ENCODE peak calls at places on chromosomes 12 and 14, in four cellular contexts. One of them, this sample, is unnamed.

GRCh38 chr14:102194856-102195255 is 55.2 kb downstream of the WDR20 start:
- DNase-seq in hepatocyte: no peak
- DNase-seq in Panc1: no peak
- DNase-seq in HCT116: no peak
- DNase-seq in this sample: no peak

GRCh38 chr14:104392001-104392395 is 187.6 kb upstream of the C14orf180 start:
- DNase-seq in hepatocyte: no peak
- DNase-seq in Panc1: no peak
- DNase-seq in HCT116: no peak
- DNase-seq in this sample: peak; percentile 71

GRCh38 chr12:100741084-100741711 is 53.4 kb upstream of the ANO4 start:
- DNase-seq in hepatocyte: peak; percentile 30
- DNase-seq in Panc1: no peak
- DNase-seq in HCT116: peak; percentile 6
- DNase-seq in this sample: no peak

GRCh38 chr12:103969391-103969790 is 3.7 kb downstream of the TDG start:
- DNase-seq in hepatocyte: no peak
- DNase-seq in Panc1: no peak
- DNase-seq in HCT116: no peak
- DNase-seq in this sample: no peak

GRCh38 chr14:68513137-68513536 is 279.7 kb downstream of the ZFP36L1 start:
- DNase-seq in hepatocyte: no peak
- DNase-seq in Panc1: no peak
- DNase-seq in HCT116: no peak
- DNase-seq in this sample: no peak

GRCh38 chr12:90027041-90027440 is 318.4 kb upstream of the ATP2B1 start:
- DNase-seq in hepatocyte: no peak
- DNase-seq in Panc1: no peak
- DNase-seq in HCT116: no peak
- DNase-seq in this sample: no peak

GRCh38 chr12:87376722-87377121 is 652.5 kb downstream of the C12orf50 start:
- DNase-seq in hepatocyte: no peak
- DNase-seq in Panc1: no peak
- DNase-seq in HCT116: no peak
- DNase-seq in this sample: no peak

GRCh38 chr14:39977198-39977597 is 545.0 kb upstream of the FBXO33 start:
- DNase-seq in hepatocyte: no peak
- DNase-seq in Panc1: no peak
- DNase-seq in HCT116: no peak
- DNase-seq in this sample: no peak

GRCh38 chr12:6772331-6772695 is at the start of gene LAG3:
- DNase-seq in hepatocyte: no peak
- DNase-seq in Panc1: no peak
- DNase-seq in HCT116: no peak
- DNase-seq in this sample: peak; percentile 83

GRCh38 chr12:93122089-93122488 is 193.0 kb upstream of the EEA1 start:
- DNase-seq in hepatocyte: no peak
- DNase-seq in Panc1: no peak
- DNase-seq in HCT116: no peak
- DNase-seq in this sample: no peak

GRCh38 chr12:8078916-8079315 is 3.2 kb upstream of the NECAP1 start:
- DNase-seq in hepatocyte: no peak
- DNase-seq in Panc1: no peak
- DNase-seq in HCT116: no peak
- DNase-seq in this sample: no peak

GRCh38 chr12:29270446-29270845 is 110.5 kb downstream of the ERGIC2 start:
- DNase-seq in hepatocyte: no peak
- DNase-seq in Panc1: no peak
- DNase-seq in HCT116: no peak
- DNase-seq in this sample: no peak

GRCh38 chr12:133130808-133131128 is 341 bp downstream of the ZNF10 start:
- DNase-seq in hepatocyte: peak; percentile 32
- DNase-seq in Panc1: no peak
- DNase-seq in HCT116: no peak
- DNase-seq in this sample: no peak

GRCh38 chr14:25006961-25007795 is 42.8 kb downstream of the STXBP6 start:
- DNase-seq in hepatocyte: peak; percentile 71
- DNase-seq in Panc1: no peak
- DNase-seq in HCT116: no peak
- DNase-seq in this sample: no peak

GRCh38 chr12:51900323-51900889 is 6.9 kb upstream of the ACVRL1 start:
- DNase-seq in hepatocyte: no peak
- DNase-seq in Panc1: no peak
- DNase-seq in HCT116: no peak
- DNase-seq in this sample: peak; percentile 23

GRCh38 chr12:26058308-26058707 is 66.5 kb downstream of the BHLHE41 start:
- DNase-seq in hepatocyte: no peak
- DNase-seq in Panc1: no peak
- DNase-seq in HCT116: peak; percentile 36
- DNase-seq in this sample: no peak

GRCh38 chr12:75349946-75350345 is 15.5 kb downstream of the GLIPR1L1 start:
- DNase-seq in hepatocyte: no peak
- DNase-seq in Panc1: no peak
- DNase-seq in HCT116: no peak
- DNase-seq in this sample: no peak

GRCh38 chr12:119594399-119594730 is 791 bp downstream of the TMEM233 start:
- DNase-seq in hepatocyte: no peak
- DNase-seq in Panc1: no peak
- DNase-seq in HCT116: no peak
- DNase-seq in this sample: no peak

GRCh38 chr12:126182619-126183236 is 1117.5 kb downstream of the AACS start:
- DNase-seq in hepatocyte: no peak
- DNase-seq in Panc1: no peak
- DNase-seq in HCT116: no peak
- DNase-seq in this sample: no peak

GRCh38 chr14:70685480-70686197 is 43.9 kb downstream of the TTC9 start:
- DNase-seq in hepatocyte: no peak
- DNase-seq in Panc1: no peak
- DNase-seq in HCT116: no peak
- DNase-seq in this sample: peak; percentile 67

GRCh38 chr14:68762944-68763831 is 29.7 kb downstream of the ZFP36L1 start:
- DNase-seq in hepatocyte: peak; percentile 86
- DNase-seq in Panc1: no peak
- DNase-seq in HCT116: no peak
- DNase-seq in this sample: peak; percentile 87

GRCh38 chr12:63086149-63086915 is 64.7 kb downstream of the AVPR1A start:
- DNase-seq in hepatocyte: no peak
- DNase-seq in Panc1: no peak
- DNase-seq in HCT116: no peak
- DNase-seq in this sample: no peak

GRCh38 chr12:39897315-39897714 is 208.6 kb downstream of the SLC2A13 start:
- DNase-seq in hepatocyte: no peak
- DNase-seq in Panc1: no peak
- DNase-seq in HCT116: no peak
- DNase-seq in this sample: no peak

GRCh38 chr14:77485901-77486678 is 12.5 kb downstream of the ISM2 start:
- DNase-seq in hepatocyte: no peak
- DNase-seq in Panc1: no peak
- DNase-seq in HCT116: no peak
- DNase-seq in this sample: no peak

GRCh38 chr12:38771871-38772270 is 133.5 kb downstream of the CPNE8 start:
- DNase-seq in hepatocyte: no peak
- DNase-seq in Panc1: no peak
- DNase-seq in HCT116: no peak
- DNase-seq in this sample: no peak

GRCh38 chr12:62933220-62933870 is 1.6 kb downstream of the PPM1H start:
- DNase-seq in hepatocyte: peak; percentile 31
- DNase-seq in Panc1: no peak
- DNase-seq in HCT116: no peak
- DNase-seq in this sample: peak; percentile 86

GRCh38 chr12:105317453-105317852 is 13.0 kb upstream of the C12orf75 start:
- DNase-seq in hepatocyte: peak; percentile 24
- DNase-seq in Panc1: no peak
- DNase-seq in HCT116: no peak
- DNase-seq in this sample: no peak

GRCh38 chr14:81529391-81529790 is 4.3 kb downstream of the SEL1L start:
- DNase-seq in hepatocyte: no peak
- DNase-seq in Panc1: no peak
- DNase-seq in HCT116: peak; percentile 10
- DNase-seq in this sample: no peak

GRCh38 chr12:92717202-92717601 is 14.4 kb downstream of the PLEKHG7 start:
- DNase-seq in hepatocyte: no peak
- DNase-seq in Panc1: no peak
- DNase-seq in HCT116: peak; percentile 13
- DNase-seq in this sample: peak; percentile 22

GRCh38 chr12:48765753-48766162 is 23.1 kb downstream of the ADCY6 start:
- DNase-seq in hepatocyte: no peak
- DNase-seq in Panc1: no peak
- DNase-seq in HCT116: no peak
- DNase-seq in this sample: no peak

GRCh38 chr14:70278281-70278680 is 81.2 kb downstream of the COX16 start:
- DNase-seq in hepatocyte: no peak
- DNase-seq in Panc1: no peak
- DNase-seq in HCT116: no peak
- DNase-seq in this sample: no peak

GRCh38 chr12:26453246-26453645 is 257.9 kb downstream of the SSPN start:
- DNase-seq in hepatocyte: no peak
- DNase-seq in Panc1: no peak
- DNase-seq in HCT116: no peak
- DNase-seq in this sample: no peak

GRCh38 chr12:118371354-118372282 is 1.1 kb downstream of the TAOK3 start:
- DNase-seq in hepatocyte: peak; percentile 37
- DNase-seq in Panc1: no peak
- DNase-seq in HCT116: no peak
- DNase-seq in this sample: peak; percentile 71

GRCh38 chr14:77212933-77213656 is 31.5 kb downstream of the TMEM63C start:
- DNase-seq in hepatocyte: peak; percentile 86
- DNase-seq in Panc1: peak; percentile 25
- DNase-seq in HCT116: peak; percentile 28
- DNase-seq in this sample: peak; percentile 92

GRCh38 chr14:22841311-22841710 is 4.9 kb downstream of the MMP14 start:
- DNase-seq in hepatocyte: no peak
- DNase-seq in Panc1: no peak
- DNase-seq in HCT116: no peak
- DNase-seq in this sample: peak; percentile 17

GRCh38 chr14:22839159-22839779 is 2.9 kb downstream of the MMP14 start:
- DNase-seq in hepatocyte: no peak
- DNase-seq in Panc1: no peak
- DNase-seq in HCT116: no peak
- DNase-seq in this sample: peak; percentile 46

GRCh38 chr14:22843123-22843925 is 6.9 kb downstream of the MMP14 start:
- DNase-seq in hepatocyte: no peak
- DNase-seq in Panc1: no peak
- DNase-seq in HCT116: no peak
- DNase-seq in this sample: no peak

GRCh38 chr14:22842211-22843122 is 6.1 kb downstream of the MMP14 start:
- DNase-seq in hepatocyte: no peak
- DNase-seq in Panc1: no peak
- DNase-seq in HCT116: no peak
- DNase-seq in this sample: peak; percentile 8

GRCh38 chr14:22841769-22842168 is 5.4 kb downstream of the MMP14 start:
- DNase-seq in hepatocyte: no peak
- DNase-seq in Panc1: no peak
- DNase-seq in HCT116: no peak
- DNase-seq in this sample: no peak
- H3K36me3 ChIP-seq in hepatocyte: no peaks in the 10 kb centered on the region
- H3K36me3 ChIP-seq in Panc1: no peaks in the 10 kb centered on the region
- H3K36me3 ChIP-seq in HCT116: no peaks in the 10 kb centered on the region
- H3K36me3 ChIP-seq in this sample: peaks cover 21% of the 10 kb centered on the region

GRCh38 chr12:4992881-4993280 is 50.8 kb upstream of the KCNA5 start:
- DNase-seq in hepatocyte: no peak
- DNase-seq in Panc1: no peak
- DNase-seq in HCT116: no peak
- DNase-seq in this sample: no peak

GRCh38 chr12:5000204-5000603 is 43.5 kb upstream of the KCNA5 start:
- DNase-seq in hepatocyte: no peak
- DNase-seq in Panc1: no peak
- DNase-seq in HCT116: peak; percentile 16
- DNase-seq in this sample: no peak

GRCh38 chr12:4994622-4995021 is 49.1 kb upstream of the KCNA5 start:
- DNase-seq in hepatocyte: no peak
- DNase-seq in Panc1: no peak
- DNase-seq in HCT116: no peak
- DNase-seq in this sample: no peak

GRCh38 chr12:4997939-4998338 is 45.7 kb upstream of the KCNA5 start:
- DNase-seq in hepatocyte: peak; percentile 44
- DNase-seq in Panc1: peak; percentile 24
- DNase-seq in HCT116: no peak
- DNase-seq in this sample: no peak

GRCh38 chr12:4996714-4997113 is 47.0 kb upstream of the KCNA5 start:
- DNase-seq in hepatocyte: no peak
- DNase-seq in Panc1: no peak
- DNase-seq in HCT116: no peak
- DNase-seq in this sample: no peak
- H3K27me3 ChIP-seq in hepatocyte: peaks cover 51% of the 10 kb centered on the region
- H3K27me3 ChIP-seq in Panc1: no peaks in the 10 kb centered on the region
- H3K27me3 ChIP-seq in HCT116: peaks cover 55% of the 10 kb centered on the region
- H3K27me3 ChIP-seq in this sample: peaks cover 1% of the 10 kb centered on the region

DNA sequence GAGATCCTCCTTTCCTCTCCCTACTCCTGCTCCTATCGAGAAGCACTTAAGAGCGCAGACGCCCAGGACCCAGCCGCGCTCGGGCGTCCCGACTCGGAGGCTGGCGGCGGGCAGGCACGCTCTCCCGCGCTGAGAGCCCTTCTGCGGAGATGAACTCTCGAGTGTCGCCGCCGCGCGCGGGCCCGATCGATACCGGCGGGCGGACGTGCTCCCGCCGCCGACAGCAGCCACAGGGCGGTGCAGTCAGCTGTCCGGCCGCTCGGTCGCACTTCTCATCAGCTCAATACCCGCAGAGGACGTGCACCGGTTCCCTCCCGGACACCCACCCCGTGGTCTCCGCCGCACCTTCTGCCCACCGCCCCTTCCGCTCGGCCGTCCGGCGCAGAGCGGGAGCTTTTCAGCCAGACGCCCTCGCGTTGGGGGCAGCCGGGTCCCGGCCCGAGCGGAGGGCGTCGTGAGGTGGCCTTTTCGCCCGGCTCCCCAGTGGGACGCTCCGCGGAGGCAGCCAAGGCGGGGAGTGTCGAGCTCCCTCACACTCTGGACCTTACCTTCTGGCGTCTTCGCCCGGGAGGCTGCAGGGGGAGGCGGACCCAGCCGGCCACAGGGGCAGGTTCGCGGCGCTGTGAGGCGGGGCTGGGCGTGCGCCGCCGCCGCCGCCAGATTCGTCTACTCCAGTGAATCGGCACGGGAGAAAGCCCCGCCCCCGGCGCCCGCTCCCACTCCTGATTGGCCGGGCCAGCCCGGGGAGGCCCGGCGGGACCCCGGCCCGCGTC is 421 bp upstream of the INSM2 start:
- DNase-seq in hepatocyte: peak; percentile 77
- DNase-seq in Panc1: no peak
- DNase-seq in HCT116: no peak
- DNase-seq in this sample: peak; percentile 93
- H3K36me3 ChIP-seq in hepatocyte: no peaks in the 10 kb centered on the region
- H3K36me3 ChIP-seq in Panc1: no peaks in the 10 kb centered on the region
- H3K36me3 ChIP-seq in HCT116: no peaks in the 10 kb centered on the region
- H3K36me3 ChIP-seq in this sample: no peaks in the 10 kb centered on the region

DNA sequence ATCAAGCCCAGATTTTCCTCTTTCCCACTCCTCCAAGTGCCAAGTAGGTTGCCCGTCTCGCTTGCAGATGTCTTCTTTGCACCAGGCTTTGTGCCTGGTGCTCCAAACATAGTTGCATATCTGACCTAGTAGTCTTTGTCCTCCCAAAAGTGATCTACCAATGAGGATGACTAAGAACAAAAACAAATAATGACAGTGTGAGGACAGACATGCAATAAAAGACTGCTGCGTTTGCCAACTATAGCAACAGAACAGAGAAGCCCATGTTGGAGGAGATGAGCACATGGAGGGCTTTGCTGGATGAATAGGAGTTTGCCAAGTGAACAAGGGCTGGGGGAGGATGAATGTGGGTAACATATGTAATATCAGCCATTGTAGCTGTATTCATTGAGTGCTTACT is 15.6 kb downstream of the DTX1 start:
- DNase-seq in hepatocyte: no peak
- DNase-seq in Panc1: no peak
- DNase-seq in HCT116: no peak
- DNase-seq in this sample: no peak
- H3K27me3 ChIP-seq in hepatocyte: peaks cover 24% of the 10 kb centered on the region
- H3K27me3 ChIP-seq in Panc1: no peaks in the 10 kb centered on the region
- H3K27me3 ChIP-seq in HCT116: no peaks in the 10 kb centered on the region
- H3K27me3 ChIP-seq in this sample: peaks cover 12% of the 10 kb centered on the region